ENCODE peak calls at places on chromosomes 13 and 19, in four cellular contexts. F is fibroblast of the aortic adventitia; R is tibial artery; P is CD8-positive, alpha-beta T cell. Q is an unnamed sample.
A peak's percentile ranks its signal among the peaks of the same experiment; 100 is the strongest.

GRCh38 chr13:31042501-31043165 is 110.2 kb downstream of the TEX26 start:
- DNase-seq in R (no peak), F (no peak), P (no peak), Q (no peak)

GRCh38 chr19:49107625-49108459 is 6.3 kb upstream of the LIN7B start:
- DNase-seq in F (no peak), P (no peak), R (no peak), Q (no peak)

GRCh38 chr13:27450921-27451461 is 627 bp upstream of the MTIF3 start:
- DNase-seq in F (peak; percentile 50), R (peak; percentile 71), P (peak; percentile 42), Q (peak; percentile 55)

GRCh38 chr13:103184413-103184812 is 118.2 kb upstream of the SLC10A2 start:
- DNase-seq in F (no peak), R (no peak), P (no peak), Q (no peak)

GRCh38 chr19:42528354-42529247 is at the start of gene CEACAM1:
- DNase-seq in R (no peak), P (peak; percentile 44), F (no peak), Q (peak; percentile 16)

GRCh38 chr13:33363328-33363727 is 77.8 kb upstream of the STARD13 start:
- DNase-seq in F (no peak), P (no peak), R (no peak), Q (no peak)

GRCh38 chr19:33535176-33535575 is 13.6 kb upstream of the PEPD start:
- DNase-seq in R (no peak), P (no peak), F (peak; percentile 20), Q (peak; percentile 28)

GRCh38 chr13:99446242-99446641 is 55.0 kb upstream of the TM9SF2 start:
- DNase-seq in F (no peak), R (no peak), P (no peak), Q (no peak)

GRCh38 chr13:30818323-30818960 is 83.1 kb downstream of the ALOX5AP start:
- DNase-seq in F (peak; percentile 94), R (peak; percentile 85), P (no peak), Q (peak; percentile 97)

DNA sequence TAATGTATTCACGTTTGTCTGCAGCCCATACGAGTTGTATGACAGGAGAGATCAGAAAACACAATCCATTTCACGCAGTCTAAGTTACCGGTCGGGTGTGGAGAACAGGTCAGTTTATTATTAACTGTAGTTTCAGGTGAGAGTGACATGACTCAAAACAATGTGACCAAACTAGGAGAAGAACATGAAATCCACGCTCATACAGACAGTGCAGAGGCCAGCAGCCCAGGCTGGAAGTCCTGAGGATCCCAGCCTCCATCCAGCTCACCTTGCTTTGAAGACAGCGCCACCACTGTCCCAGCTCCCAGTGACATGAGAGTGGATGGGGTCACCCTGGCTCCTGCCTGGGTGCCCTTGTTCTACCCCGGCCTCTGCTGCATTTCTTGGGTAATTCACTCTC is 19.7 kb upstream of the ATP11A start:
- DNase-seq in F (no peak), R (no peak), P (no peak), Q (no peak)
- TF ChIP-seq CTCF in F (no peak), R (no peak), P (no peak), Q (no peak)

GRCh38 chr19:43940719-43941118 is 5.6 kb upstream of the ZNF45 start:
- DNase-seq in R (no peak), P (no peak), F (no peak), Q (no peak)
- TF ChIP-seq CTCF in R (no peak), P (no peak), F (no peak), Q (no peak)

GRCh38 chr19:24159707-24160106 is 72.7 kb downstream of the ZNF254 start:
- DNase-seq in F (no peak), R (no peak), P (no peak), Q (peak; percentile 3)
- TF ChIP-seq CTCF in F (peak; percentile 22), R (no peak), P (no peak), Q (peak; percentile 60)

GRCh38 chr13:60754211-60754610 is 357.2 kb downstream of the TDRD3 start:
- DNase-seq in F (no peak), R (no peak), P (no peak), Q (no peak)

GRCh38 chr13:60754691-60755090 is 357.7 kb downstream of the TDRD3 start:
- DNase-seq in F (no peak), P (no peak), R (no peak), Q (no peak)

GRCh38 chr13:60757481-60757880 is 360.5 kb downstream of the TDRD3 start:
- DNase-seq in R (no peak), F (no peak), P (no peak), Q (no peak)

GRCh38 chr13:60756306-60756705 is 359.3 kb downstream of the TDRD3 start:
- DNase-seq in R (no peak), P (no peak), F (peak; percentile 19), Q (peak; percentile 7)

GRCh38 chr13:60755380-60756163 is 358.6 kb downstream of the TDRD3 start:
- DNase-seq in P (no peak), F (no peak), R (no peak), Q (no peak)
- TF ChIP-seq CTCF in P (no peak), F (no peak), R (no peak), Q (no peak)

GRCh38 chr19:2719910-2720776 is 1.0 kb downstream of the DIRAS1 start:
- DNase-seq in P (no peak), R (no peak), F (peak; percentile 43), Q (peak; percentile 28)
- TF ChIP-seq CTCF in P (no peak), R (no peak), F (peak; percentile 20), Q (no peak)

GRCh38 chr19:30664358-30665058 is 292.3 kb downstream of the ZNF536 start:
- DNase-seq in F (peak; percentile 6), P (no peak), R (no peak), Q (peak; percentile 27)
- TF ChIP-seq CTCF in F (no peak), P (no peak), R (no peak), Q (no peak)

DNA sequence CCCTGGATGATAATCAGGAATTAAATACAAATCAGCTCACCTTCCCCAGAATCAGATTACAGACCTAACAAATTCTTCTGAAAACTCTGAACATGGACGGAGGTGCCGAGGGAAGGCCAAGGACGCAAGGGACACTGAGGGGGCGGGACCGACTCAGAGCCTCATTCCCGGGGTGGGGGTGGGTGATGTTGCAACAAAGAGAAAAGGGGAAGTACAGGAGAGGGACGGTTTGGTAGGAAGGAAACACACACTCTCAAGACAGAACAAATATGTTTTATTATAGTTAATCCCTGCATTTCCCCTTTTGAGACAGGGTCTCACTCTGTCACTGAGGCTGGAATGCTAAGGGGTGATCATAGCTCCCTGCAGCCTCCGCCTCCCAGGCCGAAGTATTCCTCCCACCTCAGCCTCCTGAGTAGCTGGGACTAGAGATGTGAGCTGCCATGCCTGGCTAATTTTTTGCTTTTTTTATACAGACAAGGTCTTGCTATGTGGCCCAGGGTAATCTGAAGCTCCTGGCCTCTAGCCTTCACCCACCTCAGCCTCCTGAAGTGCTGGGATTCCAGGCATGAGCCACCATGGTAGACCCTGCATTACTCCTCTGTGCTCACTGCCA is 786 bp upstream of the LILRA2 start:
- DNase-seq in P (no peak), F (no peak), R (no peak), Q (no peak)
- TF ChIP-seq CTCF in P (no peak), F (no peak), R (no peak), Q (no peak)